ENCODE peak calls at places on chromosomes 1 and 21, in four cellular contexts. I, W, A and N are unnamed samples.

GRCh38 chr1:36183309-36183856 is 27.4 kb downstream of the MAP7D1 start:
- DNase-seq in I (no peak), A (no peak), W (no peak), N (no peak)

GRCh38 chr1:186735463-186735862 is 55.2 kb upstream of the PTGS2 start:
- DNase-seq in W (no peak), I (no peak), A (no peak), N (no peak)

GRCh38 chr1:186497651-186498050 is 36.7 kb upstream of the PDC start:
- DNase-seq in I (no peak), W (no peak), A (no peak), N (no peak)

GRCh38 chr1:23555225-23555801 is 4.0 kb downstream of the ID3 start:
- DNase-seq in A (no peak), W (peak; percentile 82), I (no peak), N (no peak)

GRCh38 chr21:37072239-37072987 is 458 bp downstream of the PIGP start:
- DNase-seq in A (peak; percentile 10), W (no peak), I (no peak), N (no peak)

GRCh38 chr1:91712981-91713841 is 172.7 kb downstream of the TGFBR3 start:
- DNase-seq in A (peak; percentile 39), W (no peak), I (no peak), N (peak; percentile 26)

GRCh38 chr1:56774067-56774609 is 45.1 kb downstream of the FYB2 start:
- DNase-seq in W (no peak), A (peak; percentile 12), I (no peak), N (no peak)

GRCh38 chr1:200090252-200091159 is 63.0 kb downstream of the NR5A2 start:
- DNase-seq in I (no peak), W (peak; percentile 75), A (no peak), N (no peak)

GRCh38 chr1:231951399-231951798 is 324.8 kb downstream of the DISC1 start:
- DNase-seq in A (no peak), I (no peak), W (no peak), N (no peak)

GRCh38 chr1:163231385-163231784 is 28.7 kb upstream of the RGS5 start:
- DNase-seq in W (no peak), I (no peak), A (no peak), N (no peak)

GRCh38 chr1:89068291-89068690 is 3.3 kb upstream of the GBP1 start:
- DNase-seq in A (no peak), W (no peak), I (no peak), N (no peak)

DNA sequence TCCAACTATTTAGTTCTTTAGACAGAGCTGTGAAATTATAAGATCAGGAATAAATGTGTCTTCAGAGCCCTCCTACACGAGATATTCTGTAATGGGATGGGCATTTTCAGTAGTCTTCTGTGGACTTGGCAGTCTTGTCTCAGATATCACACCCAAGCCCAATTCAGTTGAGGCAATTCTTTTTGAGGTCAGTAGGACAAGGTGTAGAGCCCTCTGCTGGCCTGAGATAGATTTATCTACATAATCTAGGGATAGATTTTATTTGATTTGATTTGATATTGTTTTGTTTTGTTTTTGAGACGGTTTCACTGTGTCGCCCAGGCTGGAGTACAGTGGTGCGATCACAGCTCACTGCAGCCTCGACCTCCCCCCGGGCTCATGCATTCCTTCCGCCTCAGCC is 77.5 kb downstream of the FMN2 start:
- DNase-seq in W (no peak), A (no peak), I (no peak), N (no peak)
- TF ChIP-seq CTCF in W (peak; percentile 62), A (peak; percentile 5), I (no peak), N (peak; percentile 26)

GRCh38 chr1:151175036-151175741 is 592 bp downstream of the TMOD4 start:
- DNase-seq in A (no peak), I (no peak), W (no peak), N (no peak)

GRCh38 chr1:151176514-151177045 is 799 bp upstream of the TMOD4 start:
- DNase-seq in W (no peak), I (no peak), A (no peak), N (no peak)

GRCh38 chr1:151171190-151171589 is 4.6 kb downstream of the TMOD4 start:
- DNase-seq in I (no peak), A (no peak), W (no peak), N (no peak)

GRCh38 chr1:151175910-151176309 is at the start of gene TMOD4:
- DNase-seq in A (no peak), W (no peak), I (no peak), N (no peak)
- TF ChIP-seq CTCF in A (no peak), W (peak; percentile 76), I (peak; percentile 48), N (peak; percentile 63)

DNA sequence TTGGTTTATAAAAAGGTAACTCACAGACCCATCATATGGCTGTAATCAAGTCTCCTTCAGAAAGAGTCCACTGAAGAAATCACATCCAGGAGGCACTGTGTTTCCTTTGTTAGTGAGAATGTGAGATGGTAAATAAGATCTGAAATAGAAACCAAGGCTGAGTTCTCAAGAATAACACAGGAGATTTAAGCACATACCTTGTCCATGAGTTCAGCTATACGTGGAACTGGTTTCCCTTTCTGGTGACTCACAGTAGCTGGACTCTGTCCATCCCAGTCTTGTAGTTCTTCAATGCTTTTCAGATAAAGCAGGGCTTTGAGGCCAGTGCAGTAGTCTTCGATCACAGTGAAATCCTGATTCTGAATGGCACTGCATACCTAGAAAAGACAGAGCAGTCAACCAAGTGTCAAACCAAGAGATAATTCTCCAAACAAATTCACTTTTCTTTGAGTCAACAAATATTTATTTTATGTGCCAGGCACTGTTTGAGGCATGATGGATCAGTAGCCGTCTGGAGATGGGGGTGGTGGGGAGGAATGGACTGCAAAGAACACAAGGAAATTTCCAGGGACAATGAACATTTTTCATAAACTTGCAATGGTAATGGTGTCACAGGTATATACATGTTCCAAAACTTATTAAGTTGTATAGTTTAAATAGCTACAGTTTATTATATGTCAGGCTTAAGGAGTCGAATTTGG is 471.4 kb downstream of the PTBP2 start:
- DNase-seq in I (no peak), W (no peak), A (no peak), N (no peak)
- TF ChIP-seq CTCF in I (no peak), W (no peak), A (no peak), N (no peak)

DNA sequence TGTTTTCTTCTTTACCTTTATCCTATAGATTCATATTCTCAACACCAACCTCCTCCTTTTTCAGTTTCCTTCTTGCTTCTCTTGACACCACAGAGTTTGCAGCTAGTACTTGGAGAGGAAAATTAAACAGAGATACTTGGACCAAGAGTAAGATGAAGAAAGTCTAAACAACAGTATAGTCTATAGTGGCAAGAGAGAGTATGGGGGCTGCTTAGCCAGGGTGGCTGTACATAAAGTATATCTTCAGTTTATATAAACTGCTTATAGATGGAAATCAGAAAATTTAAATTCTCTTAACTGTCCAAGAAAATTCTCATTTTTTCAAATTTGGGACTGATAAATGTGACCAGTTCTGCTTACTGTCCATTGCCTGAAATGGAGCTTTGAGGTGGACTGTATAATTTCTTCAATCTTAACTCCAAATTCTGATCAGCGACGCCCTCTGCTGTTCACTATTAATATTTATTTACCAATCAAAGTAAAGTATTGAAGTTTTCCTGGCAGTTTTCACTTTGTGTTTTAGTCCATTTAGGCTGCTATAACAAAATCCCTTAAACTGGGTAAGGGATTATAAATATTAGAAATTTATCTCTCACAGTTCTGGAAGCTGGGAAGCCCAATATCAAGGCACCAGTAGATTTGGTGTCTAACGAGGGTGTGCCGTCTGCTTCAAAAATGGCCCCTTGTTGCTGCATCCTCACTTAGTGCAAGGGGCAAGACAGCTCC is 14.8 kb upstream of the METTL18 start:
- DNase-seq in I (no peak), W (no peak), A (peak; percentile 28), N (no peak)
- TF ChIP-seq CTCF in I (peak; percentile 73), W (peak; percentile 78), A (no peak), N (peak; percentile 41)

DNA sequence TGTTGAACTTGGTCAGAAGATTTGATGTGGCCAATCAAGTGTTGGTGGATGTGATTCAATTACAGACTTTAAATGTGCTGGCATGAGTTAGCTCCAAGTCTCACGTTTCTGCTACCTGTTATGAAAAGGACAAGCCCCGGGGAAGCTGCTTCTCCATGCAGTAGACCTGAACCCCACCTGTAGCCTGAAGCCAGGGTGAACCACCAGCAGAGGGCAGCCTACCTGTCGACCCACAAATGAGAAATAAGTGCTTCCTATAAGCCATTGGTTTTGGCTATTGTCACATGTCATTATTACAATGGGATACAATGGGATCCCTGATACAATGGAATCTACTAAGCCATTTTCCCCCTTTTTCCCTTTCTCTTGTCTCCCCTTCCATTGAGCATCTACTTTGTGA is 230.2 kb downstream of the PRDM2 start:
- DNase-seq in I (no peak), A (peak; percentile 41), W (peak; percentile 88), N (no peak)
- TF ChIP-seq CTCF in I (peak; percentile 51), A (peak; percentile 52), W (peak; percentile 83), N (peak; percentile 85)

GRCh38 chr1:182391362-182392044 is at the start of gene GLUL:
- DNase-seq in A (peak; percentile 95), I (peak; percentile 96), W (peak; percentile 99), N (peak; percentile 41)
- TF ChIP-seq CTCF in A (no peak), I (no peak), W (peak; percentile 39), N (peak; percentile 18)